ENCODE peak calls at places on chromosome 18, in four cellular contexts. G is H9, A is IMR-90, P is H1. V is an unnamed sample.
A peak's percentile ranks its signal among the peaks of the same experiment; 100 is the strongest.

GRCh38 chr18:68219867-68220266 is 495.0 kb downstream of the TMX3 start:
- DNase-seq in G (no peak), A (peak; percentile 24), P (no peak), V (peak; percentile 7)

GRCh38 chr18:45167631-45168225 is 447.5 kb upstream of the SLC14A2 start:
- DNase-seq in G (no peak), A (peak; percentile 80), P (no peak), V (no peak)

GRCh38 chr18:49967914-49968313 is 154.6 kb upstream of the ACAA2 start:
- DNase-seq in G (no peak), A (no peak), P (no peak), V (no peak)

GRCh38 chr18:3667255-3668137 is 217.5 kb downstream of the TGIF1 start:
- DNase-seq in G (no peak), A (no peak), P (no peak), V (no peak)

GRCh38 chr18:44130365-44130942 is 550.2 kb upstream of the SETBP1 start:
- DNase-seq in G (peak; percentile 36), A (peak; percentile 3), P (no peak), V (peak; percentile 64)

GRCh38 chr18:75252136-75252535 is 41.5 kb downstream of the TSHZ1 start:
- DNase-seq in G (no peak), A (no peak), P (no peak), V (no peak)

GRCh38 chr18:28080876-28081300 is 96.0 kb downstream of the CDH2 start:
- DNase-seq in G (no peak), A (peak; percentile 51), P (no peak), V (peak; percentile 55)

GRCh38 chr18:61893304-61893970 is 630 bp upstream of the RNF152 start:
- DNase-seq in G (peak; percentile 46), A (peak; percentile 61), P (peak; percentile 77), V (peak; percentile 77)

GRCh38 chr18:70296289-70296688 is 7.4 kb downstream of the SOCS6 start:
- DNase-seq in G (no peak), A (no peak), P (no peak), V (peak; percentile 19)

GRCh38 chr18:50982802-50983179 is 15.0 kb downstream of the ELAC1 start:
- DNase-seq in G (no peak), A (peak; percentile 10), P (no peak), V (no peak)

GRCh38 chr18:27746241-27746640 is 430.7 kb downstream of the CDH2 start:
- DNase-seq in G (no peak), A (no peak), P (no peak), V (no peak)

GRCh38 chr18:73511751-73512525 is 635.7 kb downstream of the FBXO15 start:
- DNase-seq in G (no peak), A (peak; percentile 87), P (no peak), V (no peak)

GRCh38 chr18:78496095-78496494 is 483.5 kb upstream of the SALL3 start:
- DNase-seq in G (no peak), A (no peak), P (no peak), V (no peak)

GRCh38 chr18:10579079-10579867 is 53.4 kb downstream of the NAPG start:
- DNase-seq in G (no peak), A (peak; percentile 75), P (no peak), V (no peak)

GRCh38 chr18:40375811-40376210 is 1579.2 kb upstream of the PIK3C3 start:
- DNase-seq in G (no peak), A (peak; percentile 4), P (no peak), V (no peak)

GRCh38 chr18:808086-808485 is 4.0 kb downstream of the YES1 start:
- DNase-seq in G (no peak), A (peak; percentile 64), P (no peak), V (no peak)

GRCh38 chr18:39913790-39914366 is 2041.2 kb upstream of the PIK3C3 start:
- DNase-seq in G (no peak), A (no peak), P (no peak), V (no peak)

GRCh38 chr18:66792466-66792865 is 188.6 kb upstream of the CDH19 start:
- DNase-seq in G (no peak), A (no peak), P (no peak), V (peak; percentile 84)

GRCh38 chr18:56035546-56035945 is 447.6 kb upstream of the TCF4 start:
- DNase-seq in G (no peak), A (no peak), P (no peak), V (no peak)

GRCh38 chr18:24678113-24678512 is 217.7 kb downstream of the HRH4 start:
- DNase-seq in G (no peak), A (no peak), P (no peak), V (no peak)

GRCh38 chr18:46554406-46554805 is 102.6 kb downstream of the LOXHD1 start:
- DNase-seq in G (no peak), A (no peak), P (no peak), V (no peak)

GRCh38 chr18:32019251-32019943 is 772 bp downstream of the RNF125 start:
- DNase-seq in G (peak; percentile 49), A (no peak), P (peak; percentile 69), V (peak; percentile 65)

GRCh38 chr18:5627756-5628511 is 84.1 kb upstream of the EPB41L3 start:
- DNase-seq in G (peak; percentile 46), A (no peak), P (no peak), V (no peak)

GRCh38 chr18:5632041-5632440 is 88.2 kb upstream of the EPB41L3 start:
- DNase-seq in G (no peak), A (no peak), P (no peak), V (no peak)

GRCh38 chr18:5628512-5629255 is 84.9 kb upstream of the EPB41L3 start:
- DNase-seq in G (no peak), A (peak; percentile 17), P (peak; percentile 69), V (peak; percentile 66)

GRCh38 chr18:5630766-5631413 is 87.1 kb upstream of the EPB41L3 start:
- DNase-seq in G (no peak), A (no peak), P (no peak), V (no peak)

GRCh38 chr18:5630057-5630765 is 86.4 kb upstream of the EPB41L3 start:
- DNase-seq in G (peak; percentile 91), A (peak; percentile 41), P (peak; percentile 87), V (peak; percentile 88)
- H2BK5ac ChIP-seq in G (no peak overlapping the region), A (no peak overlapping the region), P (no peak overlapping the region), V (no peak overlapping the region)

GRCh38 chr18:79770501-79770815 is 27.3 kb upstream of the KCNG2 start:
- DNase-seq in G (no peak), A (no peak), P (peak; percentile 40), V (no peak)

GRCh38 chr18:79770826-79771225 is 26.9 kb upstream of the KCNG2 start:
- DNase-seq in G (no peak), A (no peak), P (no peak), V (no peak)

GRCh38 chr18:79771446-79772107 is 26.2 kb upstream of the KCNG2 start:
- DNase-seq in G (no peak), A (no peak), P (no peak), V (no peak)

GRCh38 chr18:79772108-79772864 is 25.5 kb upstream of the KCNG2 start:
- DNase-seq in G (no peak), A (no peak), P (peak; percentile 30), V (no peak)

GRCh38 chr18:79769698-79770500 is 27.8 kb upstream of the KCNG2 start:
- DNase-seq in G (no peak), A (no peak), P (peak; percentile 19), V (no peak)
- H3K23ac ChIP-seq in G (no peak overlapping the region), A (no peak overlapping the region), P (no peak overlapping the region), V (no peak overlapping the region)

GRCh38 chr18:22871809-22872525 is 61.2 kb upstream of the RBBP8 start:
- DNase-seq in G (peak; percentile 34), A (peak; percentile 31), P (no peak), V (peak; percentile 95)
- H3K56ac ChIP-seq in G (no peak overlapping the region), A (no peak overlapping the region), P (no peak overlapping the region), V (no peak overlapping the region)

GRCh38 chr18:13800505-13801259 is 23.3 kb upstream of the MC5R start:
- DNase-seq in G (peak; percentile 76), A (peak; percentile 18), P (peak; percentile 75), V (peak; percentile 63)
- H2BK5ac ChIP-seq in G (no peak overlapping the region), A (no peak overlapping the region), P (peak overlapping the region; percentile 60), V (no peak overlapping the region)

GRCh38 chr18:12254137-12254819 is at the start of gene CIDEA:
- DNase-seq in G (peak; percentile 73), A (no peak), P (peak; percentile 76), V (peak; percentile 75)
- H3K23ac ChIP-seq in G (no peak within 1 kb of the TSS), A (no peak within 1 kb of the TSS), P (no peak within 1 kb of the TSS), V (no peak within 1 kb of the TSS)

GRCh38 chr18:23631312-23631711 is 31.4 kb downstream of the ANKRD29 start:
- DNase-seq in G (no peak), A (no peak), P (no peak), V (no peak)
- H3K56ac ChIP-seq in G (no peak overlapping the region), A (no peak overlapping the region), P (no peak overlapping the region), V (no peak overlapping the region)

GRCh38 chr18:48455555-48456478 is 46.6 kb upstream of the ZBTB7C start:
- DNase-seq in G (no peak), A (peak; percentile 89), P (no peak), V (no peak)
- H2BK5ac ChIP-seq in G (no peak overlapping the region), A (no peak overlapping the region), P (no peak overlapping the region), V (no peak overlapping the region)

DNA sequence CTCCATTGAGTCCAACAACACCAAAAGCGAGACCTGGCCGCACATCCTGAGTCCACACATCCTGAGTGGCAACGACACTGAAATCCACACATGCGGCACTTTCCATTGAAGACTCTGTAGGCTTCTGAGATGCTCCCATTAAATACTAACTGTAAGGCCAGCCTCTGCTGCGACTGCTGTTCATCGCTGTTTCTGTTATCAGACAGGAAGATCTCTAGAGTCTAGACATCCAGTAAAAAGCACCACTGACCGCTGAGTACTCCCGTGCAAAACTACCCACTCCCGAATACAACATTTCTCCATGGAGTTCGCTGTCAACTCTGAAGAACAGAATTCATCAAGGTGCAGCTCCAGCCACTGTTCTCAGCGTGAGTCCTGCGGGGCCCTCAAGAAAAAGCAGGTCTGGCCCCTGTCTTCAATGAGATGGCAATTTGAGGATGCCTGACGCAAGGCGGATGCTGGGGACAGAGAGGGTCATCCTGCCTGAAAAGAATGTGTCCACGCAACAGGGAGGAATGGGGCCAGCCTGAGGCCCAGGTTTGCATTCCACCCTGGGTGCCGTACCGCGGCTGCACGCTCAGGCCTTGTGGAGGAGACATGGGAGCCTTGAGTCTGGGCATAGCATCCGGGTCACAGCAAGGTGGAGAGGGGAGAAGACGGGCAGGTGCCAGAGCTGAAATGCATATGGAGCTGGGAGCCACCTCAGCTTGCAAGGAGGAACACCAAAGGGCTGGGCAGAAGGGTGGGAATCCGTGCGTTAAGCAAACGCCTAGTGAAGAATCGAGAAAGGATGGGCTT is 61.9 kb downstream of the ZNF516 start:
- DNase-seq in G (no peak), A (no peak), P (no peak), V (no peak)
- H3K23ac ChIP-seq in G (no peak overlapping the region), A (no peak overlapping the region), P (no peak overlapping the region), V (no peak overlapping the region)

DNA sequence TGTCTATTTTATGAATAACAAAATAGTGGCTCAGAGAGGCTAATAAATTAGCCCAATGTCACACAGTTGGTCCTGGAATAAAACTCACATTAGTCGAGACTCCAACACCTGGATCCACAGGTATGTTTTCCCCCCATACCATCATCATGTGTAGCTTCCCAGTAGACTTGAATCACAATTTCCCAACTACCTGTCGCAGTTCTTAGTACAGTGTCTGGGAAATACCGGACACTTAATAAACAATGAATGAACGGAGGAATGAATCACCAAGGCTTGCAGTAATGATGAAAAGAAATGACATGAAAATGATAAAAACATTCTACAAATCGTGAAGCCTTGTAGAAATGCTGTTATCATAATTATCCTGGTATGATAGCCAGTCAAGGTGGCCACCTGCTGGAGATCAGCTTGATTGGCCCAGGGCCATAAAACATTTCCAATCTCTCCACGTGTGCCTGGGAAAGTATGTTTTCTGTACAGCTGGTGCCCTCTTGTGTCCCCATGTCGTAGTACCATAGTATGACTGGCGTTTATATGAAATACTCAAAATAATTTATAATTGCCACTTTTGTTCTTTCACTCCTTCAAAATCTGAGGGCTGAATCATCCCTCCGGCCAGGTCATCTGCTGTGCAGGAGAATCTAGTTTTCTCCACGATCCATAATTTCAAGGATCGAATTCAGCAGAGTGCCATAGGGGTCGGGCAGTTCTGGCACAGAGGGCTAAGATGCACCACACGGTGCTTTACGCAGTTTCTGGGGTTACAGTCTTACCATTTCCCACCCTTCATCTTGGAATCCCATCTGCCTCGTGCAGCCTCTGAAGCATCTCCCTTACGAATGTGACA is 95.4 kb downstream of the LAMA1 start:
- DNase-seq in G (no peak), A (peak; percentile 43), P (no peak), V (peak; percentile 56)
- H3K56ac ChIP-seq in G (no peak overlapping the region), A (no peak overlapping the region), P (no peak overlapping the region), V (no peak overlapping the region)